ENCODE peak calls at places on chromosomes 5 and 9, in eight cellular contexts. U is GM12865; R is transverse colon; P is NCI-H510A treated with DMSO at 0.1 percent for 48 hours; M is stimulated activated CD4-positive, alpha-beta T cell treated with anti-CD3 and anti-CD28 coated beads, Interleukin-15, amount 100 ng/mL, for 1 hour; J is OCI-M1; F is Caco-2; K is H7. X is an unnamed sample.

GRCh38 chr5:127766556-127767335 is 63.6 kb downstream of the CCDC192 start:
- DNase-seq in R (no peak), K (no peak), P (no peak), M (no peak), J (no peak), U (no peak), F (no peak), X (no peak)

GRCh38 chr5:79495311-79495710 is 18.6 kb downstream of the HOMER1 start:
- DNase-seq in U (no peak), J (no peak), P (peak; percentile 32), K (no peak), R (no peak), M (no peak), F (no peak), X (no peak)

GRCh38 chr5:159515909-159516415 is 185.7 kb upstream of the IL12B start:
- DNase-seq in U (peak; percentile 79), M (peak; percentile 9), F (peak; percentile 71), P (no peak), J (peak; percentile 77), K (peak; percentile 68), R (peak; percentile 62), X (no peak)

GRCh38 chr9:131625388-131625787 is 80.1 kb downstream of the PRRT1B start:
- DNase-seq in R (no peak), P (no peak), K (no peak), J (no peak), F (no peak), U (no peak), M (no peak), X (no peak)

GRCh38 chr9:15271403-15271802 is 35.6 kb downstream of the TTC39B start:
- DNase-seq in K (no peak), F (no peak), P (no peak), M (no peak), R (no peak), J (no peak), U (peak; percentile 7), X (no peak)

GRCh38 chr5:106894964-106895363 is 775.8 kb downstream of the EFNA5 start:
- DNase-seq in P (no peak), R (no peak), K (no peak), M (no peak), J (peak; percentile 35), F (no peak), U (no peak), X (no peak)

GRCh38 chr5:4306029-4306428 is 710.4 kb downstream of the IRX1 start:
- DNase-seq in K (no peak), M (no peak), F (no peak), J (no peak), P (no peak), R (no peak), U (no peak), X (no peak)

GRCh38 chr5:97094579-97095317 is 47.7 kb downstream of the LIX1 start:
- DNase-seq in R (no peak), K (no peak), P (no peak), F (no peak), U (peak; percentile 87), M (no peak), J (peak; percentile 51), X (no peak)

GRCh38 chr5:175202461-175203065 is 241.4 kb downstream of the DRD1 start:
- DNase-seq in J (no peak), R (no peak), P (peak; percentile 22), F (no peak), M (no peak), K (no peak), U (no peak), X (no peak)

GRCh38 chr5:103862398-103862797 is 299.8 kb upstream of the NUDT12 start:
- DNase-seq in R (no peak), K (no peak), P (no peak), U (no peak), M (no peak), J (no peak), F (no peak), X (no peak)

GRCh38 chr9:84315278-84315877 is 25.2 kb downstream of the SLC28A3 start:
- DNase-seq in R (peak; percentile 63), M (peak; percentile 13), F (peak; percentile 32), J (peak; percentile 81), P (peak; percentile 37), K (peak; percentile 39), U (peak; percentile 77), X (no peak)

GRCh38 chr5:149869266-149869875 is 75.2 kb downstream of the PDE6A start:
- DNase-seq in F (no peak), U (no peak), P (no peak), J (no peak), M (no peak), K (peak; percentile 62), R (peak; percentile 83), X (no peak)

GRCh38 chr9:254516-254915 is 39.9 kb downstream of the DOCK8 start:
- DNase-seq in P (no peak), M (no peak), R (no peak), J (no peak), F (no peak), U (no peak), K (no peak), X (no peak)

GRCh38 chr5:56480305-56481146 is 247.4 kb upstream of the ANKRD55 start:
- DNase-seq in J (peak; percentile 63), K (peak; percentile 86), M (no peak), R (peak; percentile 48), U (peak; percentile 44), P (no peak), F (peak; percentile 73), X (no peak)

GRCh38 chr5:110918683-110919082 is 152.8 kb upstream of the TSLP start:
- DNase-seq in U (no peak), J (no peak), K (no peak), F (no peak), P (no peak), R (no peak), M (no peak), X (no peak)

GRCh38 chr5:107937198-107937597 is 266.5 kb upstream of the EFNA5 start:
- DNase-seq in M (no peak), J (no peak), P (no peak), R (no peak), F (no peak), U (no peak), K (no peak), X (no peak)

GRCh38 chr9:132557768-132558167 is 24.6 kb upstream of the BARHL1 start:
- DNase-seq in P (no peak), F (no peak), R (no peak), M (no peak), K (no peak), U (no peak), J (no peak), X (no peak)

GRCh38 chr9:127537792-127538191 is 74.3 kb upstream of the STXBP1 start:
- DNase-seq in U (no peak), R (no peak), K (peak; percentile 92), F (no peak), J (no peak), M (no peak), P (no peak), X (no peak)